ENCODE peak calls at places on chromosomes 7 and 10, in four cellular contexts. One of them, this sample, is unnamed.

GRCh38 chr10:130924138-130924819 is 387.2 kb downstream of the TCERG1L start:
- DNase-seq in GM12864: no peak
- DNase-seq in H7: peak
- DNase-seq in CD4-positive, alpha-beta memory T cell: no peak
- DNase-seq in this sample: no peak

GRCh38 chr10:23891301-23891700 is 317.6 kb upstream of the KIAA1217 start:
- DNase-seq in GM12864: no peak
- DNase-seq in H7: no peak
- DNase-seq in CD4-positive, alpha-beta memory T cell: no peak
- DNase-seq in this sample: no peak

GRCh38 chr7:23020742-23021401 is 6.9 kb upstream of the HYCC1 start:
- DNase-seq in GM12864: no peak
- DNase-seq in H7: no peak
- DNase-seq in CD4-positive, alpha-beta memory T cell: peak
- DNase-seq in this sample: no peak

GRCh38 chr7:100962537-100962936 is 6.8 kb upstream of the MUC12 start:
- DNase-seq in GM12864: no peak
- DNase-seq in H7: no peak
- DNase-seq in CD4-positive, alpha-beta memory T cell: no peak
- DNase-seq in this sample: no peak

GRCh38 chr10:71608863-71609768 is 110.5 kb downstream of the C10orf105 start:
- DNase-seq in GM12864: peak
- DNase-seq in H7: peak
- DNase-seq in CD4-positive, alpha-beta memory T cell: peak
- DNase-seq in this sample: peak

GRCh38 chr7:81925530-81925929 is 155.7 kb upstream of the HGF start:
- DNase-seq in GM12864: no peak
- DNase-seq in H7: no peak
- DNase-seq in CD4-positive, alpha-beta memory T cell: no peak
- DNase-seq in this sample: no peak

GRCh38 chr10:116281780-116282179 is 8.8 kb upstream of the GFRA1 start:
- DNase-seq in GM12864: no peak
- DNase-seq in H7: no peak
- DNase-seq in CD4-positive, alpha-beta memory T cell: no peak
- DNase-seq in this sample: no peak

GRCh38 chr7:105826143-105826542 is 50.3 kb downstream of the ATXN7L1 start:
- DNase-seq in GM12864: no peak
- DNase-seq in H7: no peak
- DNase-seq in CD4-positive, alpha-beta memory T cell: no peak
- DNase-seq in this sample: no peak

GRCh38 chr7:102066476-102066875 is 220.2 kb upstream of the SH2B2 start:
- DNase-seq in GM12864: no peak
- DNase-seq in H7: no peak
- DNase-seq in CD4-positive, alpha-beta memory T cell: no peak
- DNase-seq in this sample: no peak

GRCh38 chr10:77236700-77237099 is 400.9 kb downstream of the KCNMA1 start:
- DNase-seq in GM12864: no peak
- DNase-seq in H7: no peak
- DNase-seq in CD4-positive, alpha-beta memory T cell: no peak
- DNase-seq in this sample: no peak

GRCh38 chr7:99403764-99404163 is 4.6 kb downstream of the PDAP1 start:
- DNase-seq in GM12864: no peak
- DNase-seq in H7: no peak
- DNase-seq in CD4-positive, alpha-beta memory T cell: no peak
- DNase-seq in this sample: no peak

GRCh38 chr10:126021833-126022500 is 125.6 kb downstream of the FANK1 start:
- DNase-seq in GM12864: no peak
- DNase-seq in H7: no peak
- DNase-seq in CD4-positive, alpha-beta memory T cell: no peak
- DNase-seq in this sample: no peak

GRCh38 chr7:39360766-39361165 is 205.4 kb upstream of the YAE1 start:
- DNase-seq in GM12864: no peak
- DNase-seq in H7: no peak
- DNase-seq in CD4-positive, alpha-beta memory T cell: no peak
- DNase-seq in this sample: no peak

GRCh38 chr7:108461855-108462254 is 5.6 kb upstream of the NRCAM start:
- DNase-seq in GM12864: no peak
- DNase-seq in H7: no peak
- DNase-seq in CD4-positive, alpha-beta memory T cell: no peak
- DNase-seq in this sample: no peak

GRCh38 chr10:49363309-49364031 is 32.4 kb downstream of the DRGX start:
- DNase-seq in GM12864: no peak
- DNase-seq in H7: no peak
- DNase-seq in CD4-positive, alpha-beta memory T cell: no peak
- DNase-seq in this sample: no peak

GRCh38 chr7:18361756-18362155 is 133.8 kb upstream of the HDAC9 start:
- DNase-seq in GM12864: no peak
- DNase-seq in H7: no peak
- DNase-seq in CD4-positive, alpha-beta memory T cell: no peak
- DNase-seq in this sample: no peak
- H3K4me3 ChIP-seq in GM12864: no peak
- H3K4me3 ChIP-seq in H7: no peak
- H3K4me3 ChIP-seq in CD4-positive, alpha-beta memory T cell: no peak
- H3K4me3 ChIP-seq in this sample: no peak

GRCh38 chr7:5492249-5493020 is 68.8 kb upstream of the TNRC18 start:
- DNase-seq in GM12864: no peak
- DNase-seq in H7: peak
- DNase-seq in CD4-positive, alpha-beta memory T cell: no peak
- DNase-seq in this sample: no peak

GRCh38 chr7:5495581-5496375 is 72.1 kb upstream of the TNRC18 start:
- DNase-seq in GM12864: no peak
- DNase-seq in H7: no peak
- DNase-seq in CD4-positive, alpha-beta memory T cell: no peak
- DNase-seq in this sample: no peak

GRCh38 chr7:5494683-5495561 is 71.3 kb upstream of the TNRC18 start:
- DNase-seq in GM12864: peak
- DNase-seq in H7: peak
- DNase-seq in CD4-positive, alpha-beta memory T cell: peak
- DNase-seq in this sample: peak

GRCh38 chr7:5491251-5492044 is 67.8 kb upstream of the TNRC18 start:
- DNase-seq in GM12864: no peak
- DNase-seq in H7: peak
- DNase-seq in CD4-positive, alpha-beta memory T cell: no peak
- DNase-seq in this sample: no peak

GRCh38 chr7:5494320-5494682 is 70.7 kb upstream of the TNRC18 start:
- DNase-seq in GM12864: no peak
- DNase-seq in H7: no peak
- DNase-seq in CD4-positive, alpha-beta memory T cell: no peak
- DNase-seq in this sample: no peak
- H3K4me3 ChIP-seq in GM12864: no peak
- H3K4me3 ChIP-seq in H7: no peak
- H3K4me3 ChIP-seq in CD4-positive, alpha-beta memory T cell: no peak
- H3K4me3 ChIP-seq in this sample: no peak

GRCh38 chr7:2299853-2300512 is 14.3 kb downstream of the SNX8 start:
- DNase-seq in GM12864: no peak
- DNase-seq in H7: no peak
- DNase-seq in CD4-positive, alpha-beta memory T cell: no peak
- DNase-seq in this sample: no peak
- H3K4me3 ChIP-seq in GM12864: peak
- H3K4me3 ChIP-seq in H7: no peak
- H3K4me3 ChIP-seq in CD4-positive, alpha-beta memory T cell: no peak
- H3K4me3 ChIP-seq in this sample: no peak

GRCh38 chr10:110074986-110075664 is 67.3 kb downstream of the ADD3 start:
- DNase-seq in GM12864: no peak
- DNase-seq in H7: no peak
- DNase-seq in CD4-positive, alpha-beta memory T cell: no peak
- DNase-seq in this sample: no peak

GRCh38 chr10:110076559-110077318 is 69.0 kb downstream of the ADD3 start:
- DNase-seq in GM12864: peak
- DNase-seq in H7: no peak
- DNase-seq in CD4-positive, alpha-beta memory T cell: peak
- DNase-seq in this sample: peak

GRCh38 chr10:110078317-110078716 is 70.5 kb downstream of the ADD3 start:
- DNase-seq in GM12864: no peak
- DNase-seq in H7: no peak
- DNase-seq in CD4-positive, alpha-beta memory T cell: no peak
- DNase-seq in this sample: no peak

GRCh38 chr10:110075726-110076125 is 67.9 kb downstream of the ADD3 start:
- DNase-seq in GM12864: no peak
- DNase-seq in H7: no peak
- DNase-seq in CD4-positive, alpha-beta memory T cell: no peak
- DNase-seq in this sample: no peak

GRCh38 chr10:110077436-110078120 is 69.8 kb downstream of the ADD3 start:
- DNase-seq in GM12864: no peak
- DNase-seq in H7: no peak
- DNase-seq in CD4-positive, alpha-beta memory T cell: peak
- DNase-seq in this sample: peak
- H3K4me3 ChIP-seq in GM12864: peak
- H3K4me3 ChIP-seq in H7: no peak
- H3K4me3 ChIP-seq in CD4-positive, alpha-beta memory T cell: peak
- H3K4me3 ChIP-seq in this sample: peak

GRCh38 chr7:73766556-73767229 is 3.4 kb downstream of the CLDN3 start:
- DNase-seq in GM12864: no peak
- DNase-seq in H7: no peak
- DNase-seq in CD4-positive, alpha-beta memory T cell: no peak
- DNase-seq in this sample: no peak

GRCh38 chr7:73762659-73762999 is 7.4 kb downstream of the CLDN3 start:
- DNase-seq in GM12864: no peak
- DNase-seq in H7: no peak
- DNase-seq in CD4-positive, alpha-beta memory T cell: no peak
- DNase-seq in this sample: no peak

GRCh38 chr7:73758581-73759138 is 11.4 kb downstream of the CLDN3 start:
- DNase-seq in GM12864: no peak
- DNase-seq in H7: no peak
- DNase-seq in CD4-positive, alpha-beta memory T cell: no peak
- DNase-seq in this sample: no peak

DNA sequence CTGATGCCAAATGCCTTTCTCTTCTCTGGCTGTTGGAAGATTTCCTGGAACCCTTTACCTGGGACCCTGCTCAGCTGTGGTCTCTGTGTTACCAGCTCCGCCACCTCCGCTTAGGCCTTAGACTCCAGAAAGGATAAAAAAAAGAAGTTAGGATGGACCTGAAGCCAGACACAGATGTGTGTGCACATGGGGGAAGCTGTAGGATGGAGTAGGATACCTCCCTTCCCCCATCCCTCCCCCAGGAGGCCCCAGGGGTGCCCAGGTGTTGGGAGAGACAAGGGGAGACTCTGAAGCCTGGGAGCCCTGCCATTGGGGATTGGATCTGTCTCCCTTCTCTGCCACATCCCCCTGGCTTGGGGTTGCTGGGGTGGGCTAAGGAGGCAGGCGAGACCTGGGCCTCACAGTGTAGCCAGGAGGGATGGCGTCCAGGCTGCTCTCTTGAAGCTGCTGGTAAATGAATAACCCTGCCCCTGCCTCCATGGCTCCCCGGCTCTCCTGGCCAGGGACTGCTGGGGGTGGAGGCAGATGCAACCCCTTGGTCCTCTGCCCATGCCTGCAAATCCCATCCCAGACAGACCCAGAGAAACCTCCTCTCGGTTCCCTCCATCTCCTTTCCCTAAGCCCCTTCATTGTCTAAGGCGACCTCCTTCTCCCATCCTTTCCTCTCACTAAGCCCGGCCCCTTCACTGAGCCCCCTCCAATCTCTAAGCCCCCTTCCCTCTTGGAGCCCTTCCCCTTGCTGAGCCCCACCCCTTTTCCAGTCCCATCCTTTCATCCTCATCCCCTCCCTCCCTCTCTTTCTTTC is 8.0 kb downstream of the CLDN3 start:
- DNase-seq in GM12864: no peak
- DNase-seq in H7: peak
- DNase-seq in CD4-positive, alpha-beta memory T cell: no peak
- DNase-seq in this sample: no peak
- H3K4me3 ChIP-seq in GM12864: no peak
- H3K4me3 ChIP-seq in H7: no peak
- H3K4me3 ChIP-seq in CD4-positive, alpha-beta memory T cell: no peak
- H3K4me3 ChIP-seq in this sample: no peak

GRCh38 chr7:151007469-151007898 is 16.7 kb downstream of the NOS3 start:
- DNase-seq in GM12864: no peak
- DNase-seq in H7: peak
- DNase-seq in CD4-positive, alpha-beta memory T cell: no peak
- DNase-seq in this sample: no peak

GRCh38 chr7:151009340-151010001 is 14.8 kb downstream of the ATG9B start:
- DNase-seq in GM12864: no peak
- DNase-seq in H7: peak
- DNase-seq in CD4-positive, alpha-beta memory T cell: no peak
- DNase-seq in this sample: no peak

GRCh38 chr7:151008511-151009323 is 15.6 kb downstream of the ATG9B start:
- DNase-seq in GM12864: no peak
- DNase-seq in H7: peak
- DNase-seq in CD4-positive, alpha-beta memory T cell: peak
- DNase-seq in this sample: peak

GRCh38 chr7:151006590-151007300 is 15.9 kb downstream of the NOS3 start:
- DNase-seq in GM12864: no peak
- DNase-seq in H7: peak
- DNase-seq in CD4-positive, alpha-beta memory T cell: no peak
- DNase-seq in this sample: no peak

GRCh38 chr7:151008143-151008510 is 16.2 kb downstream of the ATG9B start:
- DNase-seq in GM12864: no peak
- DNase-seq in H7: peak
- DNase-seq in CD4-positive, alpha-beta memory T cell: peak
- DNase-seq in this sample: no peak
- H3K4me3 ChIP-seq in GM12864: no peak
- H3K4me3 ChIP-seq in H7: peak
- H3K4me3 ChIP-seq in CD4-positive, alpha-beta memory T cell: peak
- H3K4me3 ChIP-seq in this sample: peak

GRCh38 chr10:80126876-80127275 is 5.7 kb upstream of the PLAC9 start:
- DNase-seq in GM12864: no peak
- DNase-seq in H7: peak
- DNase-seq in CD4-positive, alpha-beta memory T cell: no peak
- DNase-seq in this sample: no peak

GRCh38 chr10:80136134-80136571 is 3.6 kb downstream of the PLAC9 start:
- DNase-seq in GM12864: no peak
- DNase-seq in H7: peak
- DNase-seq in CD4-positive, alpha-beta memory T cell: no peak
- DNase-seq in this sample: no peak

GRCh38 chr10:80133221-80133620 is 691 bp downstream of the PLAC9 start:
- DNase-seq in GM12864: no peak
- DNase-seq in H7: peak
- DNase-seq in CD4-positive, alpha-beta memory T cell: no peak
- DNase-seq in this sample: no peak

GRCh38 chr10:80132299-80133139 is at the start of gene PLAC9:
- DNase-seq in GM12864: no peak
- DNase-seq in H7: peak
- DNase-seq in CD4-positive, alpha-beta memory T cell: no peak
- DNase-seq in this sample: no peak

GRCh38 chr10:80131499-80131901 is 1.0 kb upstream of the PLAC9 start:
- DNase-seq in GM12864: no peak
- DNase-seq in H7: peak
- DNase-seq in CD4-positive, alpha-beta memory T cell: no peak
- DNase-seq in this sample: no peak
- H3K4me3 ChIP-seq in GM12864: no peak
- H3K4me3 ChIP-seq in H7: no peak
- H3K4me3 ChIP-seq in CD4-positive, alpha-beta memory T cell: no peak
- H3K4me3 ChIP-seq in this sample: no peak

GRCh38 chr7:6536899-6537298 is 14.4 kb downstream of the GRID2IP start:
- DNase-seq in GM12864: no peak
- DNase-seq in H7: peak
- DNase-seq in CD4-positive, alpha-beta memory T cell: no peak
- DNase-seq in this sample: no peak
- H3K4me3 ChIP-seq in GM12864: no peak
- H3K4me3 ChIP-seq in H7: peak
- H3K4me3 ChIP-seq in CD4-positive, alpha-beta memory T cell: no peak
- H3K4me3 ChIP-seq in this sample: no peak

This sample was measured in naive thymus-derived CD4-positive, alpha-beta T cell.